ENCODE peak calls at places on chromosome 1, in five cellular contexts. E is A549, O is cardiac muscle cell, N is left ventricle myocardium inferior, F is right atrium auricular region. Y is an unnamed sample. For H3K4me1 and H3K9me3, the result is how much of the 10 kb centered on the place peaks cover.

GRCh38 chr1:157363660-157364140 is 188.6 kb downstream of the FCRL5 start:
- DNase-seq in F (no peak), N (no peak), O (peak), E (peak), Y (peak)

GRCh38 chr1:84077476-84078107 is 66.5 kb upstream of the PRKACB start:
- DNase-seq in O (peak), F (peak), E (peak), N (peak), Y (peak)

GRCh38 chr1:200150721-200151120 is 123.2 kb downstream of the NR5A2 start:
- DNase-seq in N (no peak), F (no peak), E (peak), O (no peak), Y (peak)

GRCh38 chr1:145855426-145855948 is 3.4 kb downstream of the PIAS3 start:
- DNase-seq in F (no peak), E (no peak), O (no peak), N (no peak), Y (no peak)

GRCh38 chr1:7299994-7300393 is 471.1 kb upstream of the VAMP3 start:
- DNase-seq in E (peak), F (no peak), N (no peak), O (no peak), Y (no peak)

GRCh38 chr1:98086796-98087195 is 166.0 kb upstream of the DPYD start:
- DNase-seq in F (no peak), E (peak), N (no peak), O (no peak), Y (peak)

GRCh38 chr1:61748566-61748965 is 6.3 kb downstream of the PATJ start:
- DNase-seq in F (no peak), E (no peak), N (no peak), O (no peak), Y (no peak)

GRCh38 chr1:24872446-24872845 is 57.6 kb downstream of the RUNX3 start:
- DNase-seq in N (no peak), E (no peak), O (no peak), F (no peak), Y (no peak)

GRCh38 chr1:87864676-87865075 is 536.0 kb downstream of the LMO4 start:
- DNase-seq in N (no peak), E (no peak), F (no peak), O (no peak), Y (no peak)
- H3K4me1 ChIP-seq in N (under half), E (under half), F (under half), O (under half), Y (under half)

GRCh38 chr1:247797518-247797917 is 26.4 kb downstream of the OR14A16 start:
- DNase-seq in E (no peak), O (no peak), F (no peak), N (no peak), Y (no peak)
- H3K9me3 ChIP-seq in E (under half), O (under half), F (under half), N (under half), Y (under half)

DNA sequence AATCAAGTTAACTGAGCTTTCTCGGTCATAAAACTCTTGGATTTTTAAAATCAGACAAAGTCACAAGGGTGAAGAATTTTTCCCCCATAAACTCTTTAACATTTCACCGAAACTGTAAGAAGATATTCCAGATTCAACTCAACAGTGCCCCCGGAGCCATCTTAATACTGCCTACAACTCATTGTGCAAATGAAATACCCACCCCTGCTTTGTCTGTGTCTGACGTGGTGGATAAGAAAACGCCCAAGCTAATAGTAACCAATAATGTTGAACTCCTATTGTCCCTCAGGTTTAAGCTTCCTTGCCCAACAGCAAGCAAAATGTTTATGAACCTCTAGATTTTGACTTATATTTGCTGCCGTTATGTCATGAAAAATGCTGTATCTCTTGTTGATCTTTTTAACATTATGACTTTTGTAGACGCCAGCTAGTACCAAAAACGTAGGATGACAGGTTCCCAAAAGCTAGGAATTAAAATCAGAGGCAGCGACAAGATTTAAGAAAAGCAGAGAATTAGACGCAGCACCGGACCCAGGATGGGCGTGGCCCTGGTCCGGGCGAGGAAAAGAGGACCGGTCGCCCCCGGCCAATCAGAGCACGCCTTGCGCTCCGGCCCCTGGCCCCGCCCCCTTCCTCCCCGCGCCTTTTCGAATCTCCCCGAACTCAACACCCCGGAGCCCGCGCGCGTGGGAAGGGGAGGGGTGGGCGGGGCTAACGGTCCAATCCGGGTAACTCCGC is 1.1 kb downstream of the STMN1 start:
- DNase-seq in F (peak), E (peak), N (peak), O (peak), Y (peak)
- H3K4me3 ChIP-seq in F (peak), E (peak), N (peak), O (peak), Y (peak)

DNA sequence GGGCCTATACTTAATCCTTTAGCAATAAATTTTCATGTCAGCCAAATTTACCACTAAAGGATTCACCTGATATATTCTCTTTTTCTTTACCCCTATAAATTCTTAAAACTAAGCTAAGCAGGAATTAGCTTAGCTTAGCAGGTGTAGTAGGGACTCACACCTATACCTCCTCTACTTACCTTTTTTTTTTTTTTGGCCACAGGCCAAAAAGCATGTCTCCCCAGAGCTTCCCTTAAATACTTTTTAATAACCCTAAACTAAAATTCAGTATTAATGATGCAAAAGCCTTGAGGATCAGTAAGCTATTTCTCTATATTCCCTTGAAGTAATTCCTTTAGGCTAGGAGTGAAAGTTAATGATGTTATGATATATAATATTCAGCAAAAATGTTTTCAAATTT is 23.2 kb downstream of the PEA15 start:
- DNase-seq in E (no peak), F (no peak), O (no peak), N (no peak), Y (no peak)
- H3K4me1 ChIP-seq in E (under half), F (under half), O (under half), N (under half), Y (under half)

DNA sequence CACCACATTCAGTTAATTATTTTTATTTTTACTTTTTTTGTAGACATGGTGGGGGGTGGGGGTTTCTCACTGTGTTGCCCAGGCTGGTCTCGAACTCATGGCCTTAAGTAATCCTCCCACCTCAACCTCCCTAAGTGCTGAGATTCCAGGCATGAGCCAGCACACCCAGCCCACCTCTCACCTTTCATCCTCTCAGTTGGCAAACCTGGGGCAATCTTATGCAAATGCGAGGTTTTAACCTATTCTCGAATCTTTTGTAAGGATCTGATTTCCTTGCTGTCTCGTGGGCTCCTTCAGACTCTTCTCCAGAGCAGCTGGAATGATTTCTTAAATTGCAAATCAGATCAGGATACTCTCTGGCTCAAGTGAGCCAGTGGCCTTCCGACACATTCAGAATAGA is 7.1 kb upstream of the SLC2A7 start:
- DNase-seq in E (no peak), N (no peak), F (no peak), O (no peak), Y (no peak)
- H3K9me3 ChIP-seq in E (under half), N (under half), F (under half), O (under half), Y (under half)

GRCh38 chr1:4778056-4778455 is 123.6 kb downstream of the AJAP1 start:
- DNase-seq in N (no peak), O (peak), F (no peak), E (peak), Y (no peak)
- H3K4me3 ChIP-seq in N (no peak), O (no peak), F (no peak), E (no peak), Y (no peak)

GRCh38 chr1:114208106-114208505 is 54.4 kb upstream of the SYT6 start:
- DNase-seq in O (no peak), N (no peak), F (no peak), E (no peak), Y (no peak)

GRCh38 chr1:114207635-114208034 is 54.0 kb upstream of the SYT6 start:
- DNase-seq in O (no peak), E (no peak), N (no peak), F (no peak), Y (no peak)

GRCh38 chr1:114208659-114209215 is 55.1 kb upstream of the SYT6 start:
- DNase-seq in F (no peak), O (no peak), N (no peak), E (no peak), Y (no peak)

GRCh38 chr1:114206392-114206791 is 52.7 kb upstream of the SYT6 start:
- DNase-seq in F (no peak), N (no peak), O (no peak), E (no peak), Y (no peak)

DNA sequence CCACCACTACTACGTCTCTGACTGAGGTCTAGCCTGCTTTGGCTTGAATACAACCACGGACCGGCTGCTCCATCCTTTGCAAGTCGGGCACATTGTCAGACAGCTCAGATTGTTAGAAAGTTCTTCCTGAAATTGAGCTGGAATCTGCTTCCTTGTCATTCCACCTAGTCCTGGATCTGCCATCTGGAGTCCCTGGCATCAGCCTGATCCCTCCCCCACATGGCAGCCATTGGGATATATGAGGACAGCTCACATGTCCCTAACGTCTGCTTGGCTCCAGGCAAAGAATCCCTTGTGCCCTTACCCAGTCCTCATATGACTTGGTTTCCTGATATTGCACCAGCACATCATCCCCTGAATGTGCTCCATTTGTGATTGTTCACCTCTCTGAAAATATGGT is 56.3 kb upstream of the SYT6 start:
- DNase-seq in O (no peak), E (no peak), N (no peak), F (no peak), Y (no peak)
- H3K4me1 ChIP-seq in O (under half), E (under half), N (under half), F (under half), Y (under half)

DNA sequence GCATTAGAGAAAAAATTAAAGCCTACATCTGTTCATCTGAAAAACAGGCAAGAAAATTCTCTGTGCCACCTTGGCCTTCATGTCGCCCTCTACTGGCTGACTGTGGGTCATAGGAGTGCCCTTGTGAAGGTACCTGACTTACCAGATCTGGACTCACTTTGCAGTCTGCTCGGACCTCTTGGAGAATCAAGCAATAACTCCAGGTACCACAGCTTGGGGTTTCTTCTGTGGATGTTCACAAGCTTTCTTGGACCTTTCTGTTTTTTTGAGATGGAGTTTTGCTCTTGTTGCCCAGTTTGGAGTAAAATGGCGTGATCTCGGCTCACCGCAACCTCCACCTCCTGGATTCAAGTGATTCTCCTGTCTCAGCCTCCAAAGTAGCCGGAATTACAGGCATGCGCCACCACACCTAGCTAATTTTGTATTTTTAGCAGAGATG is 2.4 kb upstream of the PRAMEF18 start:
- DNase-seq in F (peak), O (no peak), E (peak), N (no peak), Y (peak)
- H3K9me3 ChIP-seq in F (under half), O (under half), E (under half), N (under half), Y (under half)

DNA sequence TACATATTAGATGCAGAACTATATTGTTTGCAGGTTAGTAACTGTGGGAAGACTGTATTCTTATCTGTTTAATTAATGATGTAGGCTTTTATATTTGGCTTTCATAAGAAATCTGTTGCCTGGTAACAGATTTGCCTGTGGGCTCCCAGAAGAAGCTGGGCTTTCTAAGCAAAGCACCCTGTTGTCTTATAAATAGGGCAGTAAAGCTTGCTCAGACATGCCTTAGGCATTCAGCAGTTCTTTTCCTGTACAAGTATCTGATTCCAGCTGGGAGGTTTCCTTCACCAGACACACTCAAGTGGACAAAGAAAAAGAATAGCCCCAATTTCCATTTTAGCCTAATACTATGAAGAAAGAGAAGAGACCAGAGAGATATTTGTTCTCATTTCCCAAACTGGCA is 524.0 kb downstream of the LRRIQ3 start:
- DNase-seq in F (no peak), O (peak), N (no peak), E (no peak), Y (no peak)
- H3K4me3 ChIP-seq in F (no peak), O (no peak), N (no peak), E (no peak), Y (no peak)

Y was measured in small intestine.